ENCODE peak calls at places on chromosomes 7 and 10, in ten cellular contexts. X, B, Z, Q, K, E, T, R, I and W are unnamed samples.

GRCh38 chr10:27190508-27190907 is 35.4 kb downstream of the MASTL start:
- DNase-seq in X (no peak), B (no peak), Z (no peak), Q (no peak), K (no peak), E (no peak), T (no peak), R (no peak), I (no peak), W (no peak)

GRCh38 chr10:113059001-113059780 is 109.1 kb downstream of the TCF7L2 start:
- DNase-seq in X (no peak), B (no peak), Z (peak), Q (no peak), K (no peak), E (peak), T (no peak), R (no peak), I (no peak), W (no peak)

GRCh38 chr10:93873427-93874115 is 20.2 kb upstream of the SLC35G1 start:
- DNase-seq in X (no peak), B (peak), Z (no peak), Q (no peak), K (no peak), E (peak), T (no peak), R (no peak), I (no peak), W (no peak)

GRCh38 chr7:40015790-40016296 is 65.8 kb downstream of the CDK13 start:
- DNase-seq in X (peak), B (no peak), Z (no peak), Q (no peak), K (peak), E (peak), T (peak), R (no peak), I (peak), W (no peak)

GRCh38 chr10:69494626-69495558 is 43.6 kb downstream of the TSPAN15 start:
- DNase-seq in X (no peak), B (no peak), Z (peak), Q (peak), K (no peak), E (no peak), T (no peak), R (peak), I (no peak), W (no peak)

GRCh38 chr7:156640949-156641485 is 443 bp downstream of the RNF32 start:
- DNase-seq in X (peak), B (no peak), Z (no peak), Q (no peak), K (no peak), E (peak), T (peak), R (no peak), I (peak), W (peak)

GRCh38 chr10:8037199-8037801 is 17.2 kb upstream of the GATA3 start:
- DNase-seq in X (no peak), B (no peak), Z (no peak), Q (no peak), K (no peak), E (no peak), T (no peak), R (no peak), I (no peak), W (no peak)

GRCh38 chr10:73865459-73866442 is 8.6 kb downstream of the CAMK2G start:
- DNase-seq in X (peak), B (no peak), Z (no peak), Q (peak), K (no peak), E (no peak), T (peak), R (peak), I (peak), W (no peak)

GRCh38 chr7:108108131-108108530 is 22.0 kb downstream of the LAMB4 start:
- DNase-seq in X (no peak), B (no peak), Z (no peak), Q (no peak), K (no peak), E (no peak), T (no peak), R (no peak), I (no peak), W (no peak)

GRCh38 chr7:94401411-94401810 is 6.7 kb downstream of the COL1A2 start:
- DNase-seq in X (no peak), B (no peak), Z (no peak), Q (no peak), K (no peak), E (peak), T (no peak), R (no peak), I (no peak), W (no peak)

GRCh38 chr10:63554666-63555065 is 33.5 kb downstream of the REEP3 start:
- DNase-seq in X (no peak), B (no peak), Z (no peak), Q (no peak), K (no peak), E (peak), T (peak), R (no peak), I (peak), W (no peak)

GRCh38 chr7:2626498-2627117 is 5.2 kb upstream of the TTYH3 start:
- DNase-seq in X (no peak), B (no peak), Z (no peak), Q (no peak), K (no peak), E (peak), T (no peak), R (no peak), I (no peak), W (no peak)

GRCh38 chr7:6226194-6226799 is 46.1 kb downstream of the CYTH3 start:
- DNase-seq in X (no peak), B (no peak), Z (no peak), Q (no peak), K (no peak), E (peak), T (no peak), R (no peak), I (no peak), W (no peak)